ENCODE peak calls at places on chromosomes 16 and 17, in seven cellular contexts. T, U, B, N, P, S and F are unnamed samples.

GRCh38 chr16:12245923-12246290 is 269.4 kb downstream of the SNX29 start:
- DNase-seq in T (no peak), U (no peak), B (no peak), N (no peak), P (no peak), S (no peak), F (no peak)

GRCh38 chr17:4872786-4873185 is 26.6 kb upstream of the C17orf107 start:
- DNase-seq in T (no peak), U (no peak), B (no peak), N (peak; percentile 9), P (no peak), S (no peak), F (no peak)

GRCh38 chr17:73519011-73519410 is 125.2 kb downstream of the SDK2 start:
- DNase-seq in T (no peak), U (no peak), B (no peak), N (no peak), P (no peak), S (no peak), F (no peak)

GRCh38 chr16:54050281-54051210 is 236.0 kb downstream of the IRX3 start:
- DNase-seq in T (no peak), U (no peak), B (no peak), N (no peak), P (no peak), S (no peak), F (no peak)

GRCh38 chr17:64218066-64218465 is 45.0 kb downstream of the TEX2 start:
- DNase-seq in T (no peak), U (no peak), B (no peak), N (no peak), P (no peak), S (no peak), F (no peak)

GRCh38 chr16:47644166-47644565 is 183.0 kb downstream of the PHKB start:
- DNase-seq in T (no peak), U (no peak), B (no peak), N (peak; percentile 86), P (no peak), S (peak; percentile 80), F (no peak)

GRCh38 chr17:45430738-45431530 is 1.7 kb downstream of the ARHGAP27 start:
- DNase-seq in T (no peak), U (no peak), B (no peak), N (no peak), P (peak; percentile 77), S (no peak), F (no peak)

GRCh38 chr17:3260600-3260999 is 37.6 kb downstream of the OR3A1 start:
- DNase-seq in T (no peak), U (no peak), B (no peak), N (no peak), P (no peak), S (no peak), F (no peak)

GRCh38 chr17:62650587-62650986 is 23.1 kb downstream of the MRC2 start:
- DNase-seq in T (no peak), U (no peak), B (no peak), N (no peak), P (no peak), S (no peak), F (no peak)

GRCh38 chr17:78581304-78581703 is 4.1 kb upstream of the DNAH17 start:
- DNase-seq in T (no peak), U (no peak), B (no peak), N (no peak), P (no peak), S (no peak), F (no peak)

GRCh38 chr17:78577296-78577695 is at the start of gene DNAH17:
- DNase-seq in T (no peak), U (no peak), B (no peak), N (no peak), P (no peak), S (no peak), F (no peak)

GRCh38 chr17:78583091-78583490 is 5.9 kb upstream of the DNAH17 start:
- DNase-seq in T (no peak), U (no peak), B (no peak), N (no peak), P (no peak), S (no peak), F (no peak)

GRCh38 chr17:78576389-78577112 is 645 bp downstream of the DNAH17 start:
- DNase-seq in T (no peak), U (no peak), B (no peak), N (no peak), P (no peak), S (no peak), F (no peak)

GRCh38 chr17:78580277-78580804 is 3.1 kb upstream of the DNAH17 start:
- DNase-seq in T (no peak), U (no peak), B (no peak), N (no peak), P (no peak), S (no peak), F (no peak)
- TF ChIP-seq CTCF in T (no peak), U (no peak), B (no peak), N (no peak), P (no peak), S (no peak), F (no peak)

GRCh38 chr17:15257316-15257925 is 7.7 kb downstream of the PMP22 start:
- DNase-seq in T (peak; percentile 83), U (no peak), B (no peak), N (peak; percentile 88), P (peak; percentile 70), S (peak; percentile 82), F (no peak)
- TF ChIP-seq CTCF in T (peak; percentile 82), U (peak; percentile 84), B (peak; percentile 94), N (peak; percentile 89), P (peak; percentile 81), S (peak; percentile 95), F (peak; percentile 87)

DNA sequence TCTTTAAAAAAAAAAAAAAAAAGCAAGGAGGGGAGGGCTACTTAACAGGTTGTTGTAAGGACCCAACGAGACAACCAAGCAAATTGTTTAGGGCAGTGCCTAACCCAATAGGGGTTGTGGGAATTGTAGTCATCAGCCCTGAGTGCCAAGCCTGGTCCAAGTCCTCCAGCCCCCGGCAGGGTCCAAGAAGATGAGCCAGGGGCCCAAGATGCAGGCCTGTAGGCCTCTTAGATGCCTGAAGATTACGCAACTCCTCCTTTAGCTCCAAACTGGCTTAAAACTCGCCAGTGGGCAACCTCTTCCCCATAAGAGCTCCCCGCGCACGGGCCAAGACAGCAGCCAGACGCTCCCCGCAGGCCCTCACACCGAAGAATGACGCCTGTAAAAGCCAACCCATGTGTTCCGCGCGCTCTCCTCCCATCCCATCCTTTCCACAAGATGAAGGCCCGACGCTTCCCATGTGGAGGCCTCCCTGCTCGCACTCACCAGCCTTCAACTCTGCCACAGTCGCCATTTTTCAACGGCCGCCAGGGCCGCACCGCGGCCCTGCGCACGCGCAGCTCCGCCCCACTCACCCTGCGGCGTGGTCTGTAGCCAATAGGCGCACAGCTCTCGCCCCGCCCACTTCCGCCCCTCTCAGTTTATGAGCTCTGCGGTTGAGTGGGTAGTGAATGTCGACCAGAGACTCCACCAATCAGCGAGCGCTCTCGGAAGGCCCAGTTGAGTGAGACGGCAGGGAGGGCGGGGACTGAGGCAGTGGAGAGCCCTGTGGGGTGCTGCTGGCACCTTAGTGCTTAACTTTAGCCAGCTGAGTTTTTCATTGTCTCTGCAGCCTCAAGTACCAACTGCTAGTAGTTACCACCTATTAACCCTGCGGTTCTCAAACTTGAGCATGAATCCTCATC is at the start of gene CEP20:
- DNase-seq in T (peak; percentile 100), U (peak; percentile 96), B (peak; percentile 98), N (peak; percentile 99), P (peak; percentile 100), S (peak; percentile 99), F (peak; percentile 98)
- TF ChIP-seq CTCF in T (no peak), U (no peak), B (no peak), N (peak; percentile 29), P (peak; percentile 63), S (peak; percentile 25), F (no peak)

GRCh38 chr17:6497496-6498221 is 53.4 kb downstream of the PIMREG start:
- DNase-seq in T (no peak), U (no peak), B (no peak), N (no peak), P (no peak), S (no peak), F (no peak)

GRCh38 chr17:6496116-6496481 is 51.8 kb downstream of the PIMREG start:
- DNase-seq in T (no peak), U (no peak), B (peak; percentile 31), N (no peak), P (peak; percentile 23), S (no peak), F (no peak)

GRCh38 chr17:6496636-6497441 is 52.6 kb downstream of the PIMREG start:
- DNase-seq in T (no peak), U (no peak), B (no peak), N (no peak), P (peak; percentile 41), S (no peak), F (no peak)

GRCh38 chr17:6494239-6494941 is 50.1 kb downstream of the PIMREG start:
- DNase-seq in T (no peak), U (no peak), B (no peak), N (no peak), P (peak; percentile 7), S (no peak), F (no peak)

GRCh38 chr17:6495450-6496115 is 51.3 kb downstream of the PIMREG start:
- DNase-seq in T (no peak), U (no peak), B (no peak), N (no peak), P (peak; percentile 30), S (no peak), F (no peak)
- TF ChIP-seq CTCF in T (no peak), U (peak; percentile 31), B (peak; percentile 53), N (no peak), P (no peak), S (peak; percentile 27), F (no peak)

GRCh38 chr16:66717776-66718175 is 21.2 kb upstream of the CMTM4 start:
- DNase-seq in T (no peak), U (no peak), B (no peak), N (no peak), P (no peak), S (peak; percentile 21), F (no peak)

GRCh38 chr16:66719246-66719645 is 22.7 kb upstream of the CMTM4 start:
- DNase-seq in T (no peak), U (no peak), B (no peak), N (no peak), P (no peak), S (no peak), F (no peak)

GRCh38 chr16:66714659-66715307 is 18.2 kb upstream of the CMTM4 start:
- DNase-seq in T (no peak), U (no peak), B (no peak), N (no peak), P (no peak), S (no peak), F (no peak)

GRCh38 chr16:66714062-66714461 is 17.5 kb upstream of the CMTM4 start:
- DNase-seq in T (no peak), U (no peak), B (no peak), N (no peak), P (no peak), S (no peak), F (no peak)

DNA sequence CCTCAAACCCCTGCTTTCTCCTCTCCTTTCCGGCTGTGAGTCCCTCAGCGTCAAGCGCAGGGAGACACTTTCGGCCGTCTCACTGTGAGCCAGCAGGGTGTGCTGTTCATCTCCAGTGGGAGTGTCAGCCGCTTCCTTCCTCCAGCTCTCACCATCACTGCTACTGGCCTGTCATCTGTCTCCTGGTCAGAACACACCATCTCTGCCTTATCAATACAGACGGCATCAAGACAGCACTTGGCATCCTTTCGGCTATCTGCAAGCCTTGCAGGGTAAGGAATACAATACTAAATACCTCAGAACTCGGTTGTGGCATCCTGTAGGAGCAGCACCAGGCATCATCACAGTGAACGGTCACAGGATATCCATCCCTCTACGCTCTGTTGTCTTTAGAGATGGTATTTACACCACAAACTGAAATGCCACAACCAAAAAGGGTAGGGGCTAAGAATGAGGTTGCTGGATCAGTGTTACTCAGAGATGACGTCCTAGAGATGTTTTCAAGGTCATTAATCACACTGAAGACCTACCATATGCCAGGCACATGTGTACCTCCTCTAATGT is 20.7 kb upstream of the CMTM4 start:
- DNase-seq in T (peak; percentile 31), U (no peak), B (no peak), N (no peak), P (peak; percentile 74), S (peak; percentile 67), F (no peak)
- TF ChIP-seq CTCF in T (no peak), U (peak; percentile 50), B (peak; percentile 57), N (peak; percentile 53), P (peak; percentile 70), S (peak; percentile 81), F (peak; percentile 31)